ENCODE peak calls at places on chromosome 17, in seven cellular contexts. P is mammary epithelial cell, R is cardiac fibroblast, N is tibial nerve, F is GM12865, U is PC-3, X is bronchial epithelial cell. K is an unnamed sample.

GRCh38 chr17:45338023-45338781 is 21.4 kb upstream of the MAP3K14 start:
- DNase-seq in U (no peak), X (no peak), N (no peak), P (no peak), F (no peak), R (peak; percentile 68), K (no peak)

GRCh38 chr17:51087072-51087757 is 33.5 kb downstream of the SPAG9 start:
- DNase-seq in R (no peak), U (peak; percentile 22), P (peak; percentile 52), X (no peak), F (no peak), N (no peak), K (no peak)

GRCh38 chr17:64385187-64386083 is 5.2 kb downstream of the PECAM1 start:
- DNase-seq in X (peak; percentile 68), N (peak; percentile 69), R (peak; percentile 92), F (peak; percentile 62), P (peak; percentile 85), U (peak; percentile 98), K (peak; percentile 40)

GRCh38 chr17:72578817-72579470 is 458.1 kb downstream of the SOX9 start:
- DNase-seq in U (no peak), F (no peak), X (no peak), R (no peak), N (no peak), P (no peak), K (no peak)

GRCh38 chr17:3543453-3543852 is 14.2 kb downstream of the TRPV3 start:
- DNase-seq in F (no peak), U (no peak), X (no peak), P (no peak), N (no peak), R (no peak), K (no peak)

GRCh38 chr17:38693700-38694329 is 11.3 kb upstream of the MLLT6 start:
- DNase-seq in P (no peak), N (peak; percentile 89), X (no peak), U (no peak), R (peak; percentile 97), F (no peak), K (peak; percentile 67)

GRCh38 chr17:41777579-41778188 is 8.8 kb downstream of the JUP start:
- DNase-seq in U (peak; percentile 92), R (peak; percentile 98), N (peak; percentile 64), P (peak; percentile 65), X (peak; percentile 56), F (no peak), K (peak; percentile 72)

GRCh38 chr17:42536372-42537155 is 523 bp downstream of the NAGLU start:
- DNase-seq in P (peak; percentile 70), U (peak; percentile 66), R (peak; percentile 91), N (peak; percentile 66), F (peak; percentile 92), X (peak; percentile 27), K (peak; percentile 88)

GRCh38 chr17:71824671-71825070 is 296.1 kb upstream of the SOX9 start:
- DNase-seq in X (no peak), R (no peak), N (no peak), F (no peak), U (no peak), P (no peak), K (no peak)

GRCh38 chr17:40312131-40312731 is 3.3 kb downstream of the RARA start:
- DNase-seq in U (peak; percentile 59), R (no peak), X (no peak), N (no peak), F (no peak), P (peak; percentile 56), K (no peak)

GRCh38 chr17:82609655-82610054 is 38.6 kb downstream of the WDR45B start:
- DNase-seq in U (no peak), X (no peak), F (no peak), P (no peak), N (no peak), R (no peak), K (no peak)

GRCh38 chr17:77110006-77110374 is 30.8 kb upstream of the SEC14L1 start:
- DNase-seq in N (no peak), U (peak; percentile 59), X (no peak), F (peak; percentile 77), P (no peak), R (peak; percentile 89), K (no peak)

GRCh38 chr17:49691086-49691676 is 13.3 kb upstream of the SPOP start:
- DNase-seq in R (peak; percentile 89), N (peak; percentile 34), P (no peak), X (no peak), U (no peak), F (no peak), K (no peak)

GRCh38 chr17:69235338-69236058 is 6.9 kb upstream of the ABCA10 start:
- DNase-seq in F (peak; percentile 90), P (peak; percentile 67), R (peak; percentile 95), X (peak; percentile 62), U (peak; percentile 97), N (peak; percentile 89), K (peak; percentile 81)

GRCh38 chr17:81346090-81346907 is 49.0 kb upstream of the BAHCC1 start:
- DNase-seq in U (peak; percentile 97), P (peak; percentile 94), F (peak; percentile 96), R (peak; percentile 98), X (peak; percentile 79), N (peak; percentile 98), K (peak; percentile 99)

GRCh38 chr17:50359005-50359699 is 13.2 kb downstream of the XYLT2 start:
- DNase-seq in F (no peak), U (no peak), R (no peak), X (no peak), P (no peak), N (no peak), K (no peak)

GRCh38 chr17:48601184-48601527 is 3.6 kb downstream of the HOXB6 start:
- DNase-seq in F (no peak), U (no peak), X (no peak), P (no peak), R (no peak), N (no peak), K (no peak)

GRCh38 chr17:44121206-44121605 is 2.2 kb downstream of the HDAC5 start:
- DNase-seq in X (no peak), N (no peak), R (no peak), P (no peak), F (no peak), U (no peak), K (no peak)

GRCh38 chr17:31499771-31500554 is 108.5 kb downstream of the RAB11FIP4 start:
- DNase-seq in F (no peak), N (no peak), P (peak; percentile 87), U (peak; percentile 66), X (peak; percentile 66), R (peak; percentile 40), K (no peak)

GRCh38 chr17:82767041-82767754 is 15.3 kb downstream of the TBCD start:
- DNase-seq in N (peak; percentile 58), F (peak; percentile 55), P (peak; percentile 30), X (peak; percentile 36), U (peak; percentile 55), R (peak; percentile 62), K (peak; percentile 61)

GRCh38 chr17:30858556-30859250 is 26.9 kb downstream of the ATAD5 start:
- DNase-seq in N (no peak), U (no peak), P (no peak), F (no peak), R (peak; percentile 0), X (peak; percentile 20), K (no peak)

GRCh38 chr17:82053130-82053529 is 1.4 kb downstream of the GPS1 start:
- DNase-seq in N (no peak), P (no peak), R (no peak), U (no peak), X (no peak), F (no peak), K (no peak)

GRCh38 chr17:385836-386144 is 33.2 kb upstream of the RPH3AL start:
- DNase-seq in F (no peak), N (no peak), R (no peak), P (no peak), X (no peak), U (no peak), K (no peak)
- TF ChIP-seq CTCF in F (no peak), N (no peak), R (no peak), P (no peak), X (no peak), U (no peak), K (no peak)

DNA sequence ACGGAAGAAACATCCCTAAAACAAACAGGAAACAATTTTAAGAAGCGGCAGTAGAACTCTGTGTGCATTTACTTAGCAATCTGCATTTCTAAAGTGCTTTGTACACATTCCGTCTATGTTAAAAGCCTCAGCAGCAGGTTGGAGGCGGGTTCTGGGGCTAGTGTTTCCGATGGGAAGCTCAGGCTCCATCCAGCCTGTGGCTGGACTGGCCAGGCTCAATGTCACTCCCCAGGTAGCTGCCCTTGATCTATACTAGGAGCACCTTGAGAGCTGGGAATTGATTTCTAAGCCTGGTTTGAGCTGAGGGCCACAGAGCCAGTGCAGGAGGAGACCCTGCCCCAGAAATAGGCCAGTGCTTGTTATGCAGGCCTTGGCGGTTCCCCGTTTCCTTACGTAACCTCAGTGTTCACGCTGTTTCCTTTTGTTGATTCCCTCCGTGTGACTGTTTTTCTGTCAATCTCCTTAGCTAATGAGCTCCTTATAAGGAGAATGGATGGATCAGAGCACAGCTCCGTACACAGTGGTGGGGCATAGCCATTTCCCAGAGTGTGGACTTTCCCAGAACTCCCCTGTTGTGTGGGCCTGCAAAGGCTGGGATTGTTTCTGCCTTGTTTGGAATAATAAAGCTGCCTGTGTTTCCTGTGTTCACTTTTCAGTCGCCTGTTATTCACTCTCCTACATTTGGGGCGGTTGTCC is 21.4 kb downstream of the ADORA2B start:
- DNase-seq in R (peak; percentile 29), F (no peak), X (peak; percentile 42), U (peak; percentile 93), P (no peak), N (no peak), K (peak; percentile 80)
- H3K4me3 ChIP-seq in R (no peak overlapping the region), F (no peak overlapping the region), X (no peak overlapping the region), U (peak overlapping the region; percentile 7), P (no peak overlapping the region), N (no peak overlapping the region), K (no peak overlapping the region)

DNA sequence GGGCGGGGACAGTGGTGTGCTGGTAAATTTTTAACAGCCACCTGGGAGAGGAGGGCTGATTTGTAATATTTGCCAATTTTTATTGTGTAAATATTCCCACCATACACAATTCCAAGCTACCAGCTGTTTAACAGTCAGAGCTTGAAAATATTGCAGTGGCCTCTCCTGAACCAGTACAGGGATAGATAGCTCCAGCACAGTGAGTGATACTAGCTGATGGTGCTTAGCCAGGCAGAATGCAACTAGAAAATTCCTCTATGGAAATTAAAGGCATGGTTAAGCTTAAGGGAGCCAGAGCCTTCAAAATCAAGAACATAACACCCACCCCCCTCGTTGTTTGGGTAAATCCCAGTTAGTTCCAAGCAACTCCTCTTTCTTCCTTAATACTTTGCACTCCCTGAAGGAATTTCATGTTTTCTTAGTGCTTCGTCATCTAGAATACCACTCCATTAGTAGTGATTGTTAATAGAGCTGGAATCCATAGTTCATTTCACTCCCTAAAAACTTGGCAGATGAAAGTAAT is 96.6 kb downstream of the CYB561 start:
- DNase-seq in P (no peak), R (peak; percentile 60), U (no peak), X (no peak), F (no peak), N (no peak), K (no peak)
- TF ChIP-seq CTCF in P (no peak), R (no peak), U (no peak), X (no peak), F (no peak), N (no peak), K (no peak)

DNA sequence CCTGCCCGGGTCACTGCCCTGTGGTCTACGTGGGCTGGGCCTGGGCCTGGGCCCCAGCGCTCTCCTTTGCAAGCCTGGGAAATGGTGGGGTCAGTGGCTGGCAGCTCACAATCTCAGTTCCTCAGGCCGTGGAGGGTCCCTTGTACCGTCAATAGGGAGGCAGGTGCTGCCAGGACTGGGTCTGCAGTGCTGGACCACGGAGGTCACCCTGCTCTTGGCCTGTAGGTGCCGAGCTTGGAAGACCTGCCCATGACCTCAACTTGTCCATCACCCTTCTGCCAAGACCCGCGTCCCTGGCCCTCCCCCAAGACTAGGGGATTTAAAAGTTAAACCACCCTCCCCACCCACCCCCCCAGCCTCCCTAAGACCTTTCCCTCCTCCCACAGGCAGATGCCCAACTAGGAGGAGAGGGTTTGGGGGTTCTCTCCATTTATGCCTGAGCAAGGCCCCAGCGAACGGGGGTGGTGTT is 2.5 kb downstream of the TBX2 start:
- DNase-seq in N (no peak), X (no peak), R (no peak), F (no peak), U (no peak), P (no peak), K (no peak)
- H3K4me3 ChIP-seq in N (peak overlapping the region; percentile 74), X (no peak overlapping the region), R (peak overlapping the region; percentile 65), F (no peak overlapping the region), U (no peak overlapping the region), P (no peak overlapping the region), K (peak overlapping the region; percentile 87)

K was measured in lung.